ENCODE peak calls at places on chromosome 19, in four cellular contexts. Z is GM23248, V is neural progenitor cell, D is PC-3. A is an unnamed sample.

GRCh38 chr19:28493881-28494280 is 719.1 kb downstream of the UQCRFS1 start:
- DNase-seq in V (peak; percentile 90), D (no peak), Z (no peak), A (no peak)

GRCh38 chr19:45492627-45493470 is 4.0 kb downstream of the RTN2 start:
- DNase-seq in V (peak; percentile 84), Z (peak; percentile 73), D (peak; percentile 65), A (peak; percentile 79)

GRCh38 chr19:44626067-44626624 is 12.8 kb downstream of the IGSF23 start:
- DNase-seq in Z (peak; percentile 96), V (no peak), D (peak; percentile 96), A (no peak)

GRCh38 chr19:45716314-45717130 is 14.2 kb downstream of the FBXO46 start:
- DNase-seq in V (peak; percentile 40), Z (peak; percentile 61), D (peak; percentile 44), A (peak; percentile 36)

GRCh38 chr19:12034610-12035009 is 869 bp downstream of the ZNF433 start:
- DNase-seq in D (peak; percentile 18), V (peak; percentile 22), Z (peak; percentile 46), A (no peak)

GRCh38 chr19:13441810-13442512 is 64.3 kb downstream of the CACNA1A start:
- DNase-seq in V (peak; percentile 91), D (peak; percentile 80), Z (peak; percentile 60), A (peak; percentile 40)

GRCh38 chr19:31554360-31554759 is 205.1 kb upstream of the TSHZ3 start:
- DNase-seq in Z (no peak), V (no peak), D (no peak), A (no peak)

GRCh38 chr19:21607453-21607852 is 102.1 kb downstream of the ZNF429 start:
- DNase-seq in V (no peak), D (no peak), Z (no peak), A (no peak)

GRCh38 chr19:989381-990081 is 5.4 kb downstream of the WDR18 start:
- DNase-seq in V (no peak), Z (no peak), D (no peak), A (no peak)

GRCh38 chr19:990746-991145 is 6.6 kb downstream of the WDR18 start:
- DNase-seq in Z (no peak), V (no peak), D (no peak), A (no peak)

GRCh38 chr19:990119-990571 is 6.0 kb downstream of the WDR18 start:
- DNase-seq in V (peak; percentile 30), Z (no peak), D (no peak), A (no peak)

GRCh38 chr19:988081-988480 is 3.9 kb downstream of the WDR18 start:
- DNase-seq in V (no peak), Z (no peak), D (no peak), A (no peak)

GRCh38 chr19:988510-988909 is 4.4 kb downstream of the WDR18 start:
- DNase-seq in V (no peak), Z (no peak), D (no peak), A (no peak)
- H3K36me3 ChIP-seq in V (no peaks in the 10 kb centered on the region), Z (no peaks in the 10 kb centered on the region), D (no peaks in the 10 kb centered on the region), A (peaks cover 58% of the 10 kb centered on the region)

GRCh38 chr19:49616945-49617344 is 23.0 kb downstream of the RRAS start:
- DNase-seq in V (no peak), Z (no peak), D (no peak), A (no peak)

GRCh38 chr19:49613374-49613773 is 22.4 kb downstream of the PRR12 start:
- DNase-seq in D (peak; percentile 63), V (no peak), Z (peak; percentile 56), A (no peak)

GRCh38 chr19:49616532-49616931 is 23.4 kb downstream of the RRAS start:
- DNase-seq in V (no peak), Z (no peak), D (no peak), A (no peak)

GRCh38 chr19:49614096-49614857 is 23.3 kb downstream of the PRR12 start:
- DNase-seq in Z (peak; percentile 94), D (peak; percentile 97), V (no peak), A (no peak)

DNA sequence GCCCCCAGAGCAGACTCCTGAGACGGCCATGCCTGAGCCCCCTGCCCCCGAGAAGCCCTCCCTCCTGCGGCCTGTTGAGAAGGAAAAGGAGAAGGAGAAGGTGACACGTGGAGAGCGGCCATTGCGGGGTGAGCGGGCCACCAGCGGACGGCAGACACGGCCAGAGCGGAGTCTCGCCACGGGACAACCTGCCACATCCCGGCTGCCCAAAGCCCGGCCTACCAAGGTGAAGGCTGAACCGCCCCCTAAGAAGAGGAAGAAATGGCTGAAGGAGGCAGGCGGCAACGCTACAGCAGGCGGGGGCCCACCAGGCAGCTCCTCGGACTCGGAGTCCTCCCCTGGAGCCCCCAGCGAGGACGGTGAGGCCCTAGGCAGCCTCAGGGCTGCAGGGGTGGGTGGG is 24.1 kb downstream of the RRAS start:
- DNase-seq in D (no peak), Z (no peak), V (no peak), A (no peak)
- TF ChIP-seq EZH2phosphoT487 in D (no peak), Z (no peak), V (no peak), A (no peak)

GRCh38 chr19:589693-590395 is at the start of gene HCN2:
- DNase-seq in D (no peak), V (no peak), Z (peak; percentile 45), A (no peak)

GRCh38 chr19:592101-592500 is 2.4 kb downstream of the HCN2 start:
- DNase-seq in V (no peak), D (no peak), Z (no peak), A (no peak)

GRCh38 chr19:590396-590745 is 690 bp downstream of the HCN2 start:
- DNase-seq in Z (peak; percentile 65), V (peak; percentile 66), D (peak; percentile 11), A (no peak)

GRCh38 chr19:591099-591958 is 1.6 kb downstream of the HCN2 start:
- DNase-seq in D (peak; percentile 36), Z (peak; percentile 62), V (peak; percentile 86), A (no peak)

GRCh38 chr19:590750-591098 is 1.0 kb downstream of the HCN2 start:
- DNase-seq in D (no peak), Z (no peak), V (no peak), A (no peak)
- H3K4me1 ChIP-seq in D (peaks cover 10% of the 10 kb centered on the region), Z (peaks cover 9% of the 10 kb centered on the region), V (peaks cover 5% of the 10 kb centered on the region), A (peaks cover 12% of the 10 kb centered on the region)

GRCh38 chr19:2806736-2807378 is 12.8 kb upstream of the ZNF554 start:
- DNase-seq in V (no peak), D (no peak), Z (no peak), A (no peak)

GRCh38 chr19:2803486-2804155 is 16.0 kb upstream of the ZNF554 start:
- DNase-seq in D (no peak), V (no peak), Z (no peak), A (no peak)

GRCh38 chr19:2805991-2806649 is 13.5 kb upstream of the ZNF554 start:
- DNase-seq in D (no peak), Z (no peak), V (no peak), A (no peak)

GRCh38 chr19:2804156-2805004 is 15.3 kb upstream of the ZNF554 start:
- DNase-seq in D (no peak), V (no peak), Z (no peak), A (no peak)

GRCh38 chr19:2805261-2805900 is 14.3 kb upstream of the ZNF554 start:
- DNase-seq in D (no peak), V (no peak), Z (no peak), A (no peak)
- H3K36me3 ChIP-seq in D (no peaks in the 10 kb centered on the region), V (no peaks in the 10 kb centered on the region), Z (no peaks in the 10 kb centered on the region), A (peaks cover 93% of the 10 kb centered on the region)

DNA sequence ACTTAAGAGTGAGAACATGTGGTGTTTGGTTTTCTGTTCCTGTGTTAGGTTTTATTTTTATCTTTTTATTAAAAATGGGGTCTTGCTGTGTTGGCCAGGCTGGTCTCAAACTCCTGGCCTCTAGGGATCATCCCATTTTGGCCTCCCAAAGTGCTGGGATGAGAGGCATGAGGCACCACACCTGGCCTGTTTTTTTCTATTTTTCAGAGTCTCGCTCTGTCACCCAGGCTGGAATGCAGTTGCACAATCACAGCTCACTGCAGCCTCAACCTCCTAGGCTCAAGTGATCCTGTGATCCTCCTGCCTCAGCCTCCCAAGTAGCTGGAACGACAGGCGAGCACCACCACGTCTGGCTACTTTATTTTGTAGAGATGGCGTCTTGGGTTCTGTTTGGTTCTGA is 7.6 kb downstream of the ZNF574 start:
- DNase-seq in Z (no peak), D (no peak), V (no peak), A (no peak)
- TF ChIP-seq EZH2phosphoT487 in Z (no peak), D (no peak), V (no peak), A (no peak)

GRCh38 chr19:33535176-33535575 is 13.6 kb upstream of the PEPD start:
- DNase-seq in Z (peak; percentile 33), V (no peak), D (no peak), A (no peak)
- H3K4me1 ChIP-seq in Z (no peaks in the 10 kb centered on the region), V (peaks cover 10% of the 10 kb centered on the region), D (no peaks in the 10 kb centered on the region), A (no peaks in the 10 kb centered on the region)

GRCh38 chr19:48473161-48473966 is 4.2 kb downstream of the CYTH2 start:
- DNase-seq in D (peak; percentile 16), Z (no peak), V (no peak), A (no peak)
- H3K36me3 ChIP-seq in D (peaks cover 28% of the 10 kb centered on the region), Z (peaks cover 48% of the 10 kb centered on the region), V (peaks cover 4% of the 10 kb centered on the region), A (peaks cover 62% of the 10 kb centered on the region)

GRCh38 chr19:4580961-4581380 is 21.5 kb upstream of the SEMA6B start:
- DNase-seq in V (no peak), D (no peak), Z (no peak), A (no peak)

GRCh38 chr19:4582112-4582553 is 22.6 kb upstream of the SEMA6B start:
- DNase-seq in D (no peak), Z (no peak), V (no peak), A (no peak)

GRCh38 chr19:4582980-4583842 is 23.7 kb upstream of the SEMA6B start:
- DNase-seq in Z (no peak), V (no peak), D (peak; percentile 63), A (no peak)

GRCh38 chr19:4580021-4580901 is 20.8 kb upstream of the SEMA6B start:
- DNase-seq in Z (no peak), D (no peak), V (peak; percentile 78), A (no peak)

GRCh38 chr19:4581381-4582111 is 22.1 kb upstream of the SEMA6B start:
- DNase-seq in V (peak; percentile 85), Z (no peak), D (peak; percentile 48), A (peak; percentile 38)
- TF ChIP-seq EZH2phosphoT487 in V (no peak), Z (no peak), D (no peak), A (no peak)

DNA sequence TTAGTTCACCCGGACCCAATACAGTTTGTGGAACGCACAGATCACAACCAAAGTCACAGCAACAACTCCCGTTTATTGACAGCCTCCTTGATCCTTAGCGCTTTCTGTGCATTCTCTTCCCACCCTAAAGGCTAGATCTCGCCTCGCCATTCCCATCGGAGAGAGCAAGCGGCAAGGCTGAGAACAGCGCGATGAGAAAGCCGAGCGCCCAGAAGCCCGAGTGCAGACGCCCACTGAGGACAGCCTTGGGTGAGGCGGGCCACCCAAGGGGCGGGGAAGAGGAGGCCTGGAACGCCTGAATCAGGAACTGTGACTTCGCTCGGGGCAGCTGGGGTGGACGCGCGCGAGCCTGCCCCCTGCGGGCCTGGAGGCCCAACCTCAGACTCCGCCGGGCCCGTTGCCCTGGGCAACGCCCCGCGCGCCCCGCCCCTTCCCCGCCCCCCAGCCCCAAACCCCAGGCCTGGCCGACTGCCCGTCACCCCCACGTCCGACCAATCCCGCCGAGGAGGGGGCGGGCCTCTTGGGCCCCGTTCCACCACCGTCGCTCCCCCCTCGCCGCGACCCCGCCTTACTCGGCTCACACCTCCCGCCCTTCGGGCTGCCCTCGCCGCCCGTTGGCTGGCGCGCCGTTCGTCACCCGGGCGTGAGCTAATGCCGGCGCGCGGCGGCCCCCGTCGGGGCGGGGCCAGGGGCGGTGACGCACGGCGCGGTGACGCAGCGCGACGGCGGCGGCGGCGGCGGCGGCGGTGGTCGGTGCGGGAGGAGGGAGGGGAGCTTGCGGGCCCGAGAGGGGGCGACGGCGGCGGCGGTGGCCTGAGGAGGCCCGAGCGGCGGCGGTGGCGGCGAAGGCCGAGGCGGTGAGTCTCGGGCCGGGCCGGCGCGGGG is at the start of gene SAMD4B:
- DNase-seq in V (peak; percentile 100), Z (peak; percentile 99), D (peak; percentile 94), A (peak; percentile 99)
- H3K4me1 ChIP-seq in V (peaks cover 22% of the 10 kb centered on the region), Z (peaks cover 40% of the 10 kb centered on the region), D (peaks cover 12% of the 10 kb centered on the region), A (peaks cover 48% of the 10 kb centered on the region)

A was measured in OCI-LY7.